ENCODE peak calls at places on chromosomes 4 and X, in five cellular contexts. M is K562, L is HepG2, D is H1, N is HCT116. Z is an unnamed sample.

GRCh38 chr4:26206339-26206738 is 114.5 kb upstream of the RBPJ start:
- DNase-seq in L (no peak), D (no peak), N (no peak), M (no peak), Z (no peak)

GRCh38 chr4:61200991-61201526 is 933 bp downstream of the ADGRL3 start:
- DNase-seq in M (no peak), N (no peak), L (no peak), D (no peak), Z (no peak)

GRCh38 chr4:20506827-20507226 is 193.4 kb upstream of the PACRGL start:
- DNase-seq in M (no peak), L (no peak), D (no peak), N (no peak), Z (no peak)

GRCh38 chr4:160143574-160143973 is 1040.7 kb downstream of the RAPGEF2 start:
- DNase-seq in M (no peak), L (no peak), N (no peak), D (no peak), Z (no peak)

GRCh38 chrX:99242001-99242400 is 1168.1 kb downstream of the PCDH19 start:
- DNase-seq in D (peak; percentile 70), L (no peak), M (no peak), N (no peak), Z (no peak)

GRCh38 chr4:118712872-118713271 is 27.7 kb downstream of the METTL14 start:
- DNase-seq in D (no peak), N (no peak), L (no peak), M (no peak), Z (no peak)

GRCh38 chr4:169179609-169180526 is 90.9 kb downstream of the SH3RF1 start:
- DNase-seq in D (no peak), M (no peak), L (no peak), N (no peak), Z (no peak)

GRCh38 chr4:1009647-1010521 is 1.5 kb upstream of the FGFRL1 start:
- DNase-seq in L (no peak), N (no peak), M (peak; percentile 79), D (no peak), Z (no peak)

GRCh38 chr4:36039031-36039430 is 205.3 kb downstream of the ARAP2 start:
- DNase-seq in N (no peak), D (no peak), M (no peak), L (no peak), Z (no peak)

GRCh38 chr4:105145913-105146285 is 777 bp upstream of the TET2 start:
- DNase-seq in L (no peak), D (no peak), M (no peak), N (no peak), Z (no peak)

GRCh38 chrX:132181364-132181763 is 37.9 kb downstream of the RAP2C start:
- DNase-seq in N (no peak), D (no peak), M (no peak), L (no peak), Z (peak; percentile 95)

GRCh38 chr4:1990676-1991075 is 18.1 kb downstream of the NELFA start:
- DNase-seq in N (no peak), M (no peak), L (no peak), D (no peak), Z (no peak)

GRCh38 chr4:8516061-8516573 is 64.1 kb upstream of the GPR78 start:
- DNase-seq in N (no peak), L (no peak), D (no peak), M (no peak), Z (no peak)

GRCh38 chr4:89303177-89303576 is 4.4 kb downstream of the GPRIN3 start:
- DNase-seq in L (no peak), M (no peak), N (no peak), D (no peak), Z (no peak)

GRCh38 chr4:59553063-59553738 is 1646.9 kb upstream of the ADGRL3 start:
- DNase-seq in M (no peak), D (no peak), L (no peak), N (no peak), Z (peak; percentile 52)

GRCh38 chr4:8701101-8702019 is 108.8 kb downstream of the CPZ start:
- DNase-seq in M (no peak), N (no peak), L (no peak), D (no peak), Z (no peak)

GRCh38 chrX:1391370-1391706 is 575 bp downstream of the SLC25A6 start:
- DNase-seq in L (peak; percentile 79), N (no peak), D (peak; percentile 73), M (peak; percentile 80), Z (peak; percentile 77)

GRCh38 chr4:16764622-16765021 is 133.8 kb downstream of the LDB2 start:
- DNase-seq in N (no peak), M (peak; percentile 8), D (no peak), L (peak; percentile 9), Z (peak; percentile 2)

GRCh38 chrX:44903107-44903506 is 30.1 kb downstream of the KDM6A start:
- DNase-seq in L (peak; percentile 50), D (no peak), N (peak; percentile 33), M (peak; percentile 18), Z (no peak)

GRCh38 chr4:184934184-184934583 is 84.1 kb upstream of the HELT start:
- DNase-seq in M (no peak), L (no peak), D (no peak), N (no peak), Z (no peak)
- TF ChIP-seq JUND in M (no peak), L (no peak), D (no peak), N (no peak), Z (no peak)

DNA sequence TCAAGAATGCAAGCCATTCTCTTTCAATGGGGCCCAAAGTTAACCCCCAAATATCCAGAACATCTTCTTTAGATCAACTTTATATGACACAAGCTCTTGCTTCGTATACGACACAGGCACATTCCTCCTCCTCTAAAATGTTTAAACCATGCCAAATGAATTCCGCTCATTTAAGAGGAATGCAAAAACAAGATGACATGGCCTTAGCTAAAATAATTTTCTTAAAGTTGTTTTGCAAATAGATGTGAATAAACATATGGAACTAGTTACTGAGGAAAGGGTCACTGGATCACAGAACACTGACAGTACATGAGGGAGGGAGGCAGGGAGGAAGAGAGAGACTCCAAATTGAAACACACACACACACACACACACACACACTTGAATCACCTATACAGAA is 97.4 kb downstream of the RASL11B start:
- DNase-seq in L (no peak), M (no peak), D (no peak), N (no peak), Z (no peak)
- TF ChIP-seq JUND in L (no peak), M (no peak), D (no peak), N (no peak), Z (no peak)

DNA sequence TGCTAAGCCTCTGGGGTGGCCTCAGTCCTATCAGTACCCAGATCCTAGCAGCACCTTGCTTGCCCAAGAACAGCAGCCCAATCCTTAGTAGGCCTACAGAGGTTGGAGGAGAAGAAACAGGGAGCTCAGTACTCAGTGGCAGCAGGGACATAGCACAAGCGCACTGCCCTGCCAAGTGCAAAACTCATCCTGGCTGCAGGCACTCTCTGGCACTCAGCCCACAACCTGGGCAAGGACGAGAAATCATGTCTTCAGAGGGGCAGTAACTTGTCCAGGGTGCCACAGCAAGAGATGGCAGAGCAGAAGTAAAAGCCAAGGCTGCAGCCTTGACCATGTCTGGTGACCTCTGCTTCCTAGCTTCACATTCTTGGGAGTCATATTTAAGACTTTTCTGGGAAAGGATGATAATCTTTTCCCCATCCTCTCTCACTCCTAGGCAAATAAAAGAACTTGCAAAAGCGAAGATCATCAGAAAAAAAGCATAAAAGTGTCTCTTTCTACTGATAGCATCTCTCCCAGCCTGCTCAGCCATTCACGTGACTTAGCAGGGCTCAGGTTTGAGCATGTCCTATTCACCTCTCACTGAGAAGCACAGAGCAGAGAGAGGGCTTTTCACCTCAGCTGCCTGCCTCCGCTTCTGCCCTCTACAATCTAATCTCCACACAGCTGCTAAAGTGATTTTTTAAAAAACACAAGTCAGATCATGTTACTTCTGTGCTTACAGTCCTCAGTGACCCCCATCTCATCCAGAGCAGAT is 37.2 kb upstream of the MAGEA4 start:
- DNase-seq in L (no peak), D (no peak), M (no peak), N (no peak), Z (no peak)
- TF ChIP-seq JUND in L (no peak), D (no peak), M (no peak), N (no peak), Z (no peak)

GRCh38 chrX:41923257-41923924 is at the start of gene CASK:
- DNase-seq in D (peak; percentile 66), N (peak; percentile 69), M (peak; percentile 95), L (peak; percentile 78), Z (peak; percentile 96)

GRCh38 chrX:41923925-41924693 is 755 bp upstream of the CASK start:
- DNase-seq in D (no peak), L (no peak), M (no peak), N (peak; percentile 22), Z (peak; percentile 42)

GRCh38 chrX:41922694-41923171 is 621 bp downstream of the CASK start:
- DNase-seq in D (no peak), N (no peak), M (peak; percentile 22), L (no peak), Z (peak; percentile 30)

GRCh38 chrX:41921492-41922124 is 1.7 kb downstream of the CASK start:
- DNase-seq in N (no peak), L (peak; percentile 37), M (no peak), D (no peak), Z (peak; percentile 14)

DNA sequence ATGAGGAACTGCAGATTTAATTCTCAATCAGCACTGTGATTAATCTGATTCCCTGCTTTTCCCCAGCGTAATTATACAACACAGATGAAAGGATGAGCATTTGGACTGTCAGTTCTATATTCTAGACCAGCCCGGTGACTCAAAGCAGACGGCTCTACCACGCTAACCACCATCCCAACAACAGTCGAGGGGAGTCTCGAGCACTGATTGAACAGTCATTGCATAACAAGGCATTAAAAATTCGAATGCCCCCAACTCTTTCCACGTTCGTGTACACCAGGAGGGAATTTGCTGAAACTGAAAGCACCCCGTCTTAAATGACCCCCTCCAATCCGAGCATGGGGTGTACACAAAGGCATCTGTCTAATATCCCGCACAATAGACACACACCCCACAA is 1.2 kb downstream of the CASK start:
- DNase-seq in M (no peak), D (no peak), N (no peak), L (no peak), Z (no peak)
- TF ChIP-seq JUND in M (no peak), D (no peak), N (no peak), L (no peak), Z (no peak)

GRCh38 chr4:102252171-102252570 is 93.1 kb downstream of the SLC39A8 start:
- DNase-seq in L (no peak), M (no peak), N (no peak), D (no peak), Z (no peak)

GRCh38 chr4:102259702-102260101 is 85.6 kb downstream of the SLC39A8 start:
- DNase-seq in D (no peak), M (no peak), L (no peak), N (no peak), Z (no peak)

GRCh38 chr4:102250341-102250740 is 94.9 kb downstream of the SLC39A8 start:
- DNase-seq in N (no peak), L (no peak), D (no peak), M (no peak), Z (no peak)

GRCh38 chr4:102259081-102259480 is 86.2 kb downstream of the SLC39A8 start:
- DNase-seq in D (no peak), M (no peak), L (no peak), N (no peak), Z (no peak)

DNA sequence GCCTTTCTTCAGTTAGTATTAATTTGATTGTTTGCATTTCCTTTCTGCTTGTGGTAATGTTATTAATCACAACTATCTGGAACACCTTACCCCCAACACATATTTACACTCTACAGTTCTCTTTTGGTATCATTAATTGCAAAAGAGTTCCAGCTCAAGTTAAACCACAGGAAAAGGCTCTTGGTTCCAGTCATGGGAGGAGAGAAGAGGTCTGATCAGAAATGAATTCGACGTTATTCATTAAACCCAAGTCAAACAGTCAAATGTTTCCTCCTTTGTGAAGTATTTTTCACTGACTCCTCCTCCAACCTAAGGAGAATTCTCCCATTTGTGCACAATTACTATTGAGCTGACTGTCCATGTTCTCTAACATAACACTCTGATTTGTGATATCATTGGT is 91.4 kb downstream of the SLC39A8 start:
- DNase-seq in M (no peak), L (no peak), D (no peak), N (no peak), Z (no peak)
- TF ChIP-seq JUND in M (no peak), L (no peak), D (no peak), N (no peak), Z (no peak)